ENCODE peak calls at places on chromosomes 4 and X, in five cellular contexts. X is PC-3, Q is MM.1S, H is neural progenitor cell, O is SK-N-SH. B is an unnamed sample.

GRCh38 chrX:118117069-118117405 is 427 bp upstream of the KLHL13 start:
- DNase-seq in X (peak; percentile 10), Q (no peak), H (no peak), O (no peak), B (no peak)

GRCh38 chr4:16225996-16226815 is at the start of gene TAPT1:
- DNase-seq in X (peak; percentile 63), Q (peak; percentile 76), H (peak; percentile 93), O (peak; percentile 93), B (peak; percentile 92)

GRCh38 chr4:77930154-77930553 is 67.5 kb downstream of the MRPL1 start:
- DNase-seq in X (no peak), Q (no peak), H (peak; percentile 6), O (no peak), B (no peak)

GRCh38 chrX:15855562-15856256 is 1.1 kb upstream of the AP1S2 start:
- DNase-seq in X (no peak), Q (peak; percentile 20), H (peak; percentile 29), O (no peak), B (peak; percentile 18)

GRCh38 chrX:130669233-130669632 is 233.8 kb downstream of the ENOX2 start:
- DNase-seq in X (peak; percentile 11), Q (no peak), H (no peak), O (no peak), B (no peak)

GRCh38 chr4:183499797-183500196 is 5.1 kb upstream of the ING2 start:
- DNase-seq in X (no peak), Q (no peak), H (no peak), O (no peak), B (no peak)

GRCh38 chr4:169102011-169102410 is 92.0 kb upstream of the CBR4 start:
- DNase-seq in X (no peak), Q (no peak), H (no peak), O (no peak), B (no peak)

GRCh38 chrX:22095306-22095705 is 63.2 kb downstream of the PHEX start:
- DNase-seq in X (no peak), Q (no peak), H (peak; percentile 76), O (no peak), B (peak; percentile 17)

DNA sequence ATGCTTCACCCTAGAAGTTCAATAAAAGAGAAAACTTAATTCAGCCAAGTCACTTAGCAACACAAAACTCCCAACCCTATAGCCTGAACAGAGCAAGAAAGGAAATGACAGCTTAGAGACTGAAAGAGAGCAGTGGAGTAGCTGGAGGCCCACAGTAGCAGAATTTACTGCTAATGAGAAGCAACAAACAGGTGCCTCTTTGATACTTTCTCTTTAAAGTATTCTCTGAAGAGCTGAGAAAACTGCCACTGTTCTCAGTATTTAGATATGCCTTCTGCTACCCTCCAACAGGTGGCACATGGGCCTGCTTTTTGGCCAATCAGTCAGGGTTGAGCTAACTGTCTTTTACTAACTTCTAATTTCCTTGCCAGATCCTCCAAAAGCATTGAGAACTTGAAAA is 240.0 kb downstream of the GPC3 start:
- DNase-seq in X (no peak), Q (peak; percentile 78), H (no peak), O (no peak), B (no peak)
- TF ChIP-seq EZH2phosphoT487 in X (no peak), Q (no peak), H (no peak), O (no peak), B (no peak)

GRCh38 chr4:6374575-6374974 is 97.8 kb downstream of the PPP2R2C start:
- DNase-seq in X (no peak), Q (no peak), H (no peak), O (no peak), B (no peak)

GRCh38 chr4:6371271-6371670 is 101.1 kb downstream of the PPP2R2C start:
- DNase-seq in X (no peak), Q (no peak), H (no peak), O (no peak), B (no peak)

GRCh38 chr4:6373541-6374410 is 98.6 kb downstream of the PPP2R2C start:
- DNase-seq in X (no peak), Q (no peak), H (no peak), O (no peak), B (no peak)

GRCh38 chr4:6371827-6372226 is 100.6 kb downstream of the PPP2R2C start:
- DNase-seq in X (no peak), Q (no peak), H (no peak), O (no peak), B (no peak)

GRCh38 chr4:6372649-6373525 is 99.5 kb downstream of the PPP2R2C start:
- DNase-seq in X (peak; percentile 38), Q (peak; percentile 48), H (peak; percentile 73), O (peak; percentile 83), B (peak; percentile 35)
- H3K27me3 ChIP-seq in X (no peaks in the 10 kb centered on the region), Q (peaks cover 97% of the 10 kb centered on the region), H (no peaks in the 10 kb centered on the region), O (no peaks in the 10 kb centered on the region), B (peaks cover 14% of the 10 kb centered on the region)

GRCh38 chrX:151984891-151985290 is 10.4 kb upstream of the GABRE start:
- DNase-seq in X (no peak), Q (no peak), H (no peak), O (no peak), B (no peak)
- H2AFZ ChIP-seq in X (no peak overlapping the region), Q (no peak overlapping the region), H (no peak overlapping the region), O (peak overlapping the region; percentile 36), B (no peak overlapping the region)

GRCh38 chrX:155966876-155967275 is 30.6 kb upstream of the IL9R start:
- DNase-seq in X (peak; percentile 59), Q (no peak), H (peak; percentile 67), O (peak; percentile 65), B (peak; percentile 35)
- TF ChIP-seq EZH2phosphoT487 in X (no peak), Q (no peak), H (no peak), O (no peak), B (no peak)

GRCh38 chrX:12292996-12293765 is 154.9 kb downstream of the FRMPD4 start:
- DNase-seq in X (no peak), Q (no peak), H (no peak), O (no peak), B (no peak)
- H3K27me3 ChIP-seq in X (no peaks in the 10 kb centered on the region), Q (no peaks in the 10 kb centered on the region), H (no peaks in the 10 kb centered on the region), O (no peaks in the 10 kb centered on the region), B (no peaks in the 10 kb centered on the region)

B was measured in hepatocyte.